ENCODE peak calls at places on chromosomes 5 and 9, in eight cellular contexts. R, A, Y, H, V, I, O and M are unnamed samples. For H3K4me1, the result is how much of the 10 kb centered on the place peaks cover.

GRCh38 chr9:87864915-87865314 is 17.8 kb upstream of the SPATA31E1 start:
- DNase-seq in R (no peak), A (no peak), Y (no peak), H (no peak), V (no peak), I (no peak), O (no peak), M (no peak)

GRCh38 chr5:154221371-154221896 is 30.9 kb downstream of the GALNT10 start:
- DNase-seq in R (no peak), A (peak), Y (no peak), H (peak), V (no peak), I (no peak), O (peak), M (no peak)

GRCh38 chr5:112203229-112203628 is 215.8 kb downstream of the EPB41L4A start:
- DNase-seq in R (no peak), A (no peak), Y (no peak), H (no peak), V (no peak), I (no peak), O (no peak), M (no peak)

GRCh38 chr9:131583836-131584555 is 38.7 kb downstream of the PRRT1B start:
- DNase-seq in R (no peak), A (no peak), Y (no peak), H (no peak), V (peak), I (no peak), O (no peak), M (no peak)

GRCh38 chr5:37811866-37812265 is 28.0 kb downstream of the GDNF start:
- DNase-seq in R (no peak), A (no peak), Y (no peak), H (no peak), V (peak), I (no peak), O (no peak), M (no peak)

GRCh38 chr9:95506692-95507455 is 9.9 kb downstream of the PTCH1 start:
- DNase-seq in R (peak), A (peak), Y (peak), H (peak), V (peak), I (no peak), O (peak), M (peak)

GRCh38 chr5:129099184-129099570 is 4.6 kb downstream of the ISOC1 start:
- DNase-seq in R (no peak), A (no peak), Y (no peak), H (no peak), V (no peak), I (no peak), O (no peak), M (no peak)

GRCh38 chr5:175853573-175854230 is 17.7 kb upstream of the CPLX2 start:
- DNase-seq in R (no peak), A (peak), Y (no peak), H (no peak), V (peak), I (no peak), O (no peak), M (peak)

GRCh38 chr9:4497855-4498254 is 7.6 kb downstream of the SLC1A1 start:
- DNase-seq in R (no peak), A (no peak), Y (no peak), H (no peak), V (no peak), I (no peak), O (peak), M (no peak)

GRCh38 chr5:139774980-139775654 is 20.5 kb upstream of the PSD2 start:
- DNase-seq in R (peak), A (peak), Y (peak), H (peak), V (peak), I (peak), O (peak), M (peak)

GRCh38 chr5:105849701-105850100 is 1821.0 kb downstream of the EFNA5 start:
- DNase-seq in R (no peak), A (no peak), Y (no peak), H (no peak), V (no peak), I (no peak), O (no peak), M (no peak)

GRCh38 chr9:101912698-101913097 is 174.3 kb upstream of the GRIN3A start:
- DNase-seq in R (no peak), A (no peak), Y (no peak), H (no peak), V (no peak), I (no peak), O (no peak), M (no peak)

GRCh38 chr9:116212986-116213672 is 59.5 kb downstream of the PAPPA start:
- DNase-seq in R (no peak), A (no peak), Y (no peak), H (peak), V (no peak), I (no peak), O (no peak), M (no peak)

GRCh38 chr5:14178091-14178490 is 34.9 kb downstream of the TRIO start:
- DNase-seq in R (no peak), A (no peak), Y (no peak), H (no peak), V (no peak), I (no peak), O (no peak), M (no peak)

GRCh38 chr9:12784461-12785250 is 9.8 kb downstream of the LURAP1L start:
- DNase-seq in R (peak), A (no peak), Y (peak), H (no peak), V (no peak), I (peak), O (no peak), M (peak)

GRCh38 chr5:11346336-11346735 is 557.9 kb downstream of the CTNND2 start:
- DNase-seq in R (no peak), A (no peak), Y (no peak), H (peak), V (no peak), I (no peak), O (no peak), M (no peak)

GRCh38 chr9:73153793-73154227 is 2.1 kb downstream of the ANXA1 start:
- DNase-seq in R (no peak), A (no peak), Y (no peak), H (no peak), V (no peak), I (no peak), O (no peak), M (no peak)

GRCh38 chr9:111052831-111053230 is 14.6 kb upstream of the LPAR1 start:
- DNase-seq in R (no peak), A (no peak), Y (no peak), H (no peak), V (no peak), I (no peak), O (no peak), M (no peak)

GRCh38 chr5:169648725-169649124 is 11.7 kb downstream of the DOCK2 start:
- DNase-seq in R (no peak), A (peak), Y (no peak), H (no peak), V (no peak), I (no peak), O (no peak), M (no peak)

GRCh38 chr9:98774746-98775145 is 21.6 kb downstream of the ANKS6 start:
- DNase-seq in R (no peak), A (no peak), Y (no peak), H (peak), V (no peak), I (no peak), O (no peak), M (no peak)

GRCh38 chr5:149873896-149874295 is 70.7 kb downstream of the PDE6A start:
- DNase-seq in R (no peak), A (no peak), Y (no peak), H (no peak), V (no peak), I (no peak), O (no peak), M (no peak)

GRCh38 chr5:159814810-159815585 is 101.3 kb upstream of the ADRA1B start:
- DNase-seq in R (no peak), A (no peak), Y (no peak), H (no peak), V (no peak), I (no peak), O (no peak), M (no peak)

GRCh38 chr9:114691956-114692295 is 9.9 kb upstream of the TEX48 start:
- DNase-seq in R (no peak), A (no peak), Y (no peak), H (no peak), V (no peak), I (no peak), O (no peak), M (no peak)

GRCh38 chr5:119393746-119394145 is 37.9 kb downstream of the TNFAIP8 start:
- DNase-seq in R (no peak), A (no peak), Y (no peak), H (no peak), V (no peak), I (no peak), O (no peak), M (no peak)

GRCh38 chr5:66757219-66757833 is 161.1 kb downstream of the MAST4 start:
- DNase-seq in R (peak), A (no peak), Y (peak), H (peak), V (no peak), I (no peak), O (peak), M (no peak)

GRCh38 chr9:21936161-21936560 is 58.0 kb downstream of the CDKN2A start:
- DNase-seq in R (no peak), A (no peak), Y (no peak), H (no peak), V (no peak), I (no peak), O (no peak), M (no peak)
- H3K4me1 ChIP-seq in R (under half), A (under half), Y (under half), H (under half), V (under half), I (under half), O (under half), M (under half)

GRCh38 chr9:7238244-7238637 is 480.5 kb downstream of the KDM4C start:
- DNase-seq in R (no peak), A (no peak), Y (no peak), H (no peak), V (no peak), I (no peak), O (no peak), M (no peak)

GRCh38 chr9:7242126-7242525 is 484.4 kb downstream of the KDM4C start:
- DNase-seq in R (no peak), A (no peak), Y (no peak), H (no peak), V (no peak), I (no peak), O (no peak), M (no peak)

GRCh38 chr9:7239708-7240107 is 481.9 kb downstream of the KDM4C start:
- DNase-seq in R (no peak), A (no peak), Y (no peak), H (peak), V (no peak), I (no peak), O (no peak), M (no peak)

GRCh38 chr9:7241694-7242093 is 483.9 kb downstream of the KDM4C start:
- DNase-seq in R (no peak), A (no peak), Y (no peak), H (no peak), V (no peak), I (no peak), O (no peak), M (no peak)

GRCh38 chr9:7240569-7241311 is 483.0 kb downstream of the KDM4C start:
- DNase-seq in R (no peak), A (no peak), Y (no peak), H (peak), V (no peak), I (no peak), O (no peak), M (no peak)
- H3K4me3 ChIP-seq in R (no peak), A (no peak), Y (no peak), H (no peak), V (no peak), I (no peak), O (no peak), M (no peak)

GRCh38 chr5:64771736-64772135 is 3.0 kb downstream of the CWC27 start:
- DNase-seq in R (no peak), A (no peak), Y (no peak), H (no peak), V (no peak), I (no peak), O (no peak), M (no peak)
- H3K27ac ChIP-seq in R (no peak), A (no peak), Y (no peak), H (no peak), V (no peak), I (no peak), O (no peak), M (no peak)

GRCh38 chr9:129608561-129609481 is 12.1 kb downstream of the C9orf50 start:
- DNase-seq in R (no peak), A (peak), Y (peak), H (no peak), V (no peak), I (no peak), O (no peak), M (no peak)
- H3K4me1 ChIP-seq in R (under half), A (under half), Y (under half), H (under half), V (under half), I (under half), O (under half), M (under half)

GRCh38 chr5:172106511-172107356 is 81.3 kb downstream of the STK10 start:
- DNase-seq in R (peak), A (peak), Y (peak), H (peak), V (peak), I (no peak), O (peak), M (peak)
- H3K4me3 ChIP-seq in R (peak), A (no peak), Y (peak), H (peak), V (peak), I (peak), O (no peak), M (peak)

GRCh38 chr9:463455-464125 is 248.9 kb downstream of the DOCK8 start:
- DNase-seq in R (no peak), A (no peak), Y (no peak), H (no peak), V (no peak), I (no peak), O (no peak), M (no peak)
- H3K27ac ChIP-seq in R (no peak), A (no peak), Y (no peak), H (no peak), V (no peak), I (no peak), O (no peak), M (no peak)